ENCODE peak calls at places on chromosomes 7 and 10, in nine cellular contexts. U is hepatocyte; K is CD4-positive, alpha-beta T cell; D is lower lobe of right lung; Z is foreskin fibroblast; N is MCF 10A; J is HFF-Myc; X is thoracic aorta; H is upper lobe of left lung. Q is an unnamed sample.

GRCh38 chr7:123727071-123727837 is 21.5 kb downstream of the WASL start:
- DNase-seq in U (peak; percentile 12), N (peak; percentile 86), X (no peak), H (no peak), K (no peak), D (no peak), Z (peak; percentile 89), J (no peak), Q (peak; percentile 53)

GRCh38 chr10:3192856-3193635 is 20.5 kb upstream of the PITRM1 start:
- DNase-seq in N (peak; percentile 64), J (no peak), H (peak; percentile 42), U (peak; percentile 73), Z (peak; percentile 51), K (peak; percentile 23), D (no peak), X (no peak), Q (peak; percentile 29)

GRCh38 chr7:36775061-36775631 is 50.9 kb upstream of the AOAH start:
- DNase-seq in X (no peak), H (no peak), J (no peak), N (no peak), K (no peak), D (no peak), U (no peak), Z (no peak), Q (no peak)

GRCh38 chr7:26250239-26250638 is 41.4 kb upstream of the SNX10 start:
- DNase-seq in K (no peak), X (no peak), Z (no peak), N (no peak), J (no peak), H (no peak), D (no peak), U (no peak), Q (no peak)

GRCh38 chr7:111677848-111678247 is 115.6 kb upstream of the IMMP2L start:
- DNase-seq in X (no peak), N (peak; percentile 66), U (no peak), D (no peak), H (no peak), Z (no peak), J (no peak), K (no peak), Q (no peak)

GRCh38 chr10:97169911-97170693 is 15.7 kb downstream of the SLIT1 start:
- DNase-seq in H (peak; percentile 62), Z (no peak), X (no peak), N (peak; percentile 28), J (no peak), U (no peak), K (no peak), D (no peak), Q (no peak)

GRCh38 chr7:158607563-158607962 is 19.9 kb upstream of the PTPRN2 start:
- DNase-seq in J (no peak), X (no peak), Z (no peak), K (no peak), U (no peak), D (no peak), N (no peak), H (no peak), Q (no peak)

GRCh38 chr7:4809091-4809591 is 33.7 kb downstream of the AP5Z1 start:
- DNase-seq in K (no peak), X (no peak), U (no peak), J (no peak), N (no peak), D (peak; percentile 39), H (no peak), Z (no peak), Q (no peak)

GRCh38 chr10:23512355-23513058 is 73.6 kb downstream of the OTUD1 start:
- DNase-seq in J (no peak), X (no peak), U (peak; percentile 15), Z (peak; percentile 34), H (peak; percentile 36), N (peak; percentile 83), K (no peak), D (no peak), Q (peak; percentile 9)

GRCh38 chr10:100827819-100828743 is 82.7 kb downstream of the PAX2 start:
- DNase-seq in K (no peak), U (peak; percentile 74), D (no peak), N (peak; percentile 9), X (no peak), Z (peak; percentile 7), H (no peak), J (no peak), Q (no peak)

GRCh38 chr7:131538071-131538790 is 18.2 kb downstream of the PODXL start:
- DNase-seq in N (peak; percentile 43), U (peak; percentile 48), H (no peak), D (no peak), J (no peak), Z (no peak), K (no peak), X (no peak), Q (no peak)

GRCh38 chr7:102146989-102147388 is 139.7 kb upstream of the SH2B2 start:
- DNase-seq in Z (no peak), H (no peak), U (no peak), N (no peak), D (no peak), K (no peak), X (no peak), J (no peak), Q (no peak)

GRCh38 chr10:117138838-117139580 is 939 bp upstream of the VAX1 start:
- DNase-seq in Z (no peak), H (no peak), X (no peak), K (no peak), J (no peak), D (no peak), N (no peak), U (no peak), Q (no peak)

GRCh38 chr10:43041422-43042342 is 35.2 kb upstream of the RET start:
- DNase-seq in D (peak; percentile 44), H (peak; percentile 15), X (no peak), J (no peak), N (no peak), K (no peak), U (no peak), Z (no peak), Q (no peak)

GRCh38 chr7:130281227-130281626 is 11.7 kb upstream of the CPA4 start:
- DNase-seq in D (no peak), Z (peak; percentile 74), H (no peak), K (no peak), U (no peak), N (peak; percentile 93), X (no peak), J (no peak), Q (no peak)

GRCh38 chr10:69801434-69802315 is at the start of gene COL13A1:
- DNase-seq in U (peak; percentile 64), J (peak; percentile 43), Z (peak; percentile 77), D (peak; percentile 55), X (peak; percentile 33), N (peak; percentile 86), H (peak; percentile 25), K (no peak), Q (no peak)

GRCh38 chr7:142611566-142612250 is 137.6 kb upstream of the PRSS1 start:
- DNase-seq in U (peak; percentile 19), J (peak; percentile 77), D (no peak), X (no peak), K (no peak), H (no peak), Z (peak; percentile 85), N (no peak), Q (no peak)

GRCh38 chr7:1873857-1874521 is 203.9 kb downstream of the ELFN1 start:
- DNase-seq in Z (no peak), H (no peak), U (no peak), J (no peak), X (no peak), D (no peak), N (no peak), K (no peak), Q (no peak)

GRCh38 chr10:124460144-124460543 is 1.5 kb upstream of the LHPP start:
- DNase-seq in J (no peak), U (no peak), X (no peak), K (no peak), H (no peak), D (no peak), N (no peak), Z (no peak), Q (no peak)

GRCh38 chr10:124462348-124462695 is 699 bp downstream of the LHPP start:
- DNase-seq in Z (no peak), K (no peak), N (no peak), D (no peak), J (no peak), H (no peak), U (no peak), X (no peak), Q (no peak)

GRCh38 chr10:124464028-124464751 is 2.6 kb downstream of the LHPP start:
- DNase-seq in X (no peak), N (no peak), H (no peak), U (no peak), Z (no peak), J (no peak), K (no peak), D (no peak), Q (no peak)

GRCh38 chr10:124459395-124459794 is 2.2 kb upstream of the LHPP start:
- DNase-seq in Z (no peak), N (no peak), D (no peak), U (no peak), H (no peak), J (no peak), X (no peak), K (no peak), Q (no peak)

GRCh38 chr10:124461642-124462347 is at the start of gene LHPP:
- DNase-seq in H (peak; percentile 90), Z (peak; percentile 84), D (peak; percentile 94), J (peak; percentile 15), X (peak; percentile 24), K (peak; percentile 65), U (peak; percentile 92), N (peak; percentile 81), Q (peak; percentile 54)
- TF ChIP-seq CTCF in H (peak; percentile 83), Z (peak; percentile 3), D (peak; percentile 47), J (no peak), X (peak; percentile 40), K (peak; percentile 17), U (peak; percentile 34), N (peak; percentile 44), Q (peak; percentile 26)

DNA sequence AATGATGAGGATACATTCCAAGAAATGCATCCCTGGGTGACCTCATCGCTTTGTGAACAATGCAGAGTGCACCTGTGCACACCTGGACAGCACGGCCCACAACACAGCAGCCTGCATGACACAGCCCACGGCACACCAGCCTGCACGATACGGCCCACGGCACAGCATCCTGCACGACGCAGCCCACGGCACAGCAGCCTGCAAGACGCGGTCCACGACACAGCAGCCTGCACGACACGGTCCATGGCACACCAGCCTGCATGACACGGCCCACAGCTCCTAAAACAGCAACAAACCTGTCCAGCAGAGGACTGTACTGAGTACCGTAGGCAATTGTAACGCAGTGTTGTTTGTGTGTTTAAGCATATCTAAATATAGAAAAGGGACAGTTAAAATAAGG is 134.7 kb upstream of the PPP2R2D start:
- DNase-seq in U (no peak), H (no peak), Z (no peak), D (no peak), J (no peak), K (no peak), X (no peak), N (no peak), Q (no peak)
- TF ChIP-seq CTCF in U (no peak), H (no peak), Z (no peak), D (no peak), J (no peak), K (no peak), X (no peak), N (no peak), Q (no peak)

GRCh38 chr10:106795619-106796018 is 368.9 kb downstream of the SORCS1 start:
- DNase-seq in H (peak; percentile 33), K (no peak), X (no peak), D (no peak), U (peak; percentile 70), J (no peak), Z (no peak), N (peak; percentile 64), Q (peak; percentile 1)
- TF ChIP-seq CTCF in H (peak; percentile 35), K (no peak), X (no peak), D (peak; percentile 49), U (peak; percentile 72), J (no peak), Z (no peak), N (peak; percentile 52), Q (peak; percentile 66)

GRCh38 chr10:36592964-36593363 is 532.4 kb upstream of the ANKRD30A start:
- DNase-seq in H (no peak), X (no peak), U (no peak), D (no peak), N (no peak), J (no peak), K (no peak), Z (no peak), Q (no peak)
- TF ChIP-seq CTCF in H (no peak), X (no peak), U (no peak), D (no peak), N (no peak), J (no peak), K (no peak), Z (no peak), Q (no peak)